ENCODE peak calls at places on chromosomes 12 and 14, in four cellular contexts. P, V, W and G are unnamed samples.

GRCh38 chr12:122866379-122866778 is 29.5 kb downstream of the VPS37B start:
- DNase-seq in P (no peak), W (peak), V (no peak), G (no peak)

GRCh38 chr12:12047682-12048081 is 23.1 kb upstream of the BCL2L14 start:
- DNase-seq in P (no peak), W (no peak), V (no peak), G (no peak)

GRCh38 chr12:130576286-130576933 is 139.7 kb downstream of the RIMBP2 start:
- DNase-seq in P (no peak), W (no peak), V (no peak), G (no peak)

GRCh38 chr12:64833928-64834327 is 9.5 kb downstream of the TBC1D30 start:
- DNase-seq in P (no peak), V (no peak), W (no peak), G (no peak)

GRCh38 chr14:59890676-59891075 is 20.1 kb upstream of the RTN1 start:
- DNase-seq in W (no peak), V (no peak), P (no peak), G (no peak)

GRCh38 chr12:3365416-3366385 is 125.3 kb upstream of the PRMT8 start:
- DNase-seq in P (no peak), V (no peak), W (no peak), G (peak)

GRCh38 chr12:54417712-54418440 is 1.2 kb downstream of the ITGA5 start:
- DNase-seq in P (peak), W (no peak), V (no peak), G (peak)

GRCh38 chr12:11071414-11071813 is 9.3 kb upstream of the TAS2R46 start:
- DNase-seq in W (peak), V (no peak), P (no peak), G (no peak)

GRCh38 chr12:46941981-46942380 is 116.2 kb upstream of the SLC38A4 start:
- DNase-seq in P (no peak), W (no peak), V (no peak), G (no peak)

GRCh38 chr12:86015026-86015425 is 140.9 kb downstream of the NTS start:
- DNase-seq in P (no peak), V (no peak), W (no peak), G (no peak)

GRCh38 chr12:124456652-124457152 is 110.7 kb downstream of the NCOR2 start:
- DNase-seq in P (no peak), V (no peak), W (no peak), G (no peak)

GRCh38 chr12:1398673-1399072 is 195.7 kb downstream of the FBXL14 start:
- DNase-seq in V (no peak), W (no peak), P (no peak), G (no peak)

GRCh38 chr12:122976648-122976975 is 1.6 kb downstream of the OGFOD2 start:
- DNase-seq in V (no peak), W (no peak), P (no peak), G (no peak)

GRCh38 chr14:61640158-61640833 is 55.0 kb upstream of the HIF1A start:
- DNase-seq in V (no peak), W (no peak), P (no peak), G (no peak)

GRCh38 chr12:13182881-13183280 is 13.6 kb upstream of the EMP1 start:
- DNase-seq in P (no peak), V (no peak), W (no peak), G (no peak)

GRCh38 chr12:124519741-124520140 is 47.7 kb downstream of the NCOR2 start:
- DNase-seq in V (no peak), W (no peak), P (no peak), G (no peak)

GRCh38 chr12:13220848-13221247 is 24.3 kb downstream of the EMP1 start:
- DNase-seq in V (no peak), W (no peak), P (no peak), G (no peak)

GRCh38 chr12:100184549-100184948 is 16.1 kb upstream of the ACTR6 start:
- DNase-seq in W (peak), V (no peak), P (no peak), G (no peak)

GRCh38 chr12:38915783-38916182 is 10.4 kb upstream of the CPNE8 start:
- DNase-seq in W (no peak), V (no peak), P (no peak), G (no peak)

GRCh38 chr12:45688188-45688587 is 41.3 kb upstream of the ARID2 start:
- DNase-seq in V (no peak), W (no peak), P (no peak), G (no peak)

GRCh38 chr12:45681469-45681868 is 48.0 kb upstream of the ARID2 start:
- DNase-seq in P (no peak), V (no peak), W (no peak), G (no peak)

GRCh38 chr12:45685680-45686079 is 43.8 kb upstream of the ARID2 start:
- DNase-seq in V (no peak), W (no peak), P (no peak), G (no peak)

GRCh38 chr12:45687081-45688015 is 42.2 kb upstream of the ARID2 start:
- DNase-seq in P (no peak), W (no peak), V (no peak), G (no peak)
- TF ChIP-seq NR2C2 in P (no peak), W (no peak), V (no peak), G (no peak)

GRCh38 chr14:56202256-56202655 is 84.0 kb downstream of the PELI2 start:
- DNase-seq in P (no peak), V (no peak), W (no peak), G (no peak)

GRCh38 chr14:56198438-56198837 is 80.2 kb downstream of the PELI2 start:
- DNase-seq in W (no peak), P (no peak), V (no peak), G (no peak)

GRCh38 chr14:56197150-56197549 is 78.9 kb downstream of the PELI2 start:
- DNase-seq in V (no peak), W (no peak), P (no peak), G (no peak)

GRCh38 chr14:56199976-56200577 is 81.9 kb downstream of the PELI2 start:
- DNase-seq in V (peak), P (no peak), W (no peak), G (no peak)

GRCh38 chr14:56199095-56199975 is 81.1 kb downstream of the PELI2 start:
- DNase-seq in P (peak), W (no peak), V (peak), G (no peak)
- TF ChIP-seq NR2C2 in P (no peak), W (no peak), V (no peak), G (no peak)

DNA sequence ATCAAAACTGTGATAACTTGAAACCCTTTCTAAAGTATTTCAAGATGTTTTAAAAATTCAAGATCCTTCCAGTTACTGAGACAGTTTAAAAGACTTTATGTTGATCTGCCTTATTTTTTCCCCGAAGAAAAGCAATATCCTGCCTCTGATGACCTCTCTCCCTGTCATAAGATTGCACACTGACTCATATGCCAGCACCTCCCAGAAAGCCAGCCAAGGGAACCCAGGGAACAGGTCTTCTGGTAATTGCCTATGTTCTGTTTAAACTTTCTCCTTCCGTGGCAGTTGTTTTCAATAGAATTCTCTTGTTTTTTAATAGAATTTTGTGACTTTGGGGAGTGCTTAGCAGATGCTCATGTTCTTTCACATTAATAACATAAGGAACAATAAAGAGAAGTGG is 300.2 kb upstream of the PRKD1 start:
- DNase-seq in P (no peak), V (no peak), W (no peak), G (no peak)
- TF ChIP-seq NR2C2 in P (no peak), V (no peak), W (no peak), G (no peak)

GRCh38 chr12:28689398-28690175 is 459.5 kb upstream of the FAR2 start:
- DNase-seq in P (no peak), V (no peak), W (no peak), G (no peak)
- TF ChIP-seq NR2C2 in P (no peak), V (no peak), W (no peak), G (no peak)

GRCh38 chr14:68942281-68943035 is 36.6 kb downstream of the ACTN1 start:
- DNase-seq in V (no peak), W (no peak), P (no peak), G (no peak)
- TF ChIP-seq NR2C2 in V (no peak), W (no peak), P (no peak), G (no peak)

GRCh38 chr12:90199008-90199407 is 490.4 kb upstream of the ATP2B1 start:
- DNase-seq in W (no peak), V (no peak), P (no peak), G (no peak)
- TF ChIP-seq NR2C2 in W (no peak), V (no peak), P (no peak), G (no peak)

GRCh38 chr12:105418232-105418631 is 87.7 kb downstream of the C12orf75 start:
- DNase-seq in W (no peak), P (no peak), V (no peak), G (no peak)
- TF ChIP-seq NR2C2 in W (no peak), P (no peak), V (no peak), G (no peak)

GRCh38 chr12:108173892-108174291 is 44.8 kb downstream of the WSCD2 start:
- DNase-seq in V (no peak), P (no peak), W (no peak), G (no peak)
- TF ChIP-seq NR2C2 in V (no peak), P (no peak), W (no peak), G (no peak)

GRCh38 chr12:120365675-120366340 is 3.2 kb downstream of the MSI1 start:
- DNase-seq in V (no peak), P (no peak), W (peak), G (no peak)
- TF ChIP-seq NR2C2 in V (no peak), P (no peak), W (no peak), G (no peak)